ENCODE peak calls at places on chromosomes 2 and 18, in five cellular contexts. One of them, this sample, is unnamed.

GRCh38 chr18:48139427-48140347 is 209.2 kb upstream of the SMAD2 start:
- DNase-seq in MCF 10A: peak
- DNase-seq in NCI-H2081: peak
- DNase-seq in mucosa of gallbladder: peak
- DNase-seq in RKO: no peak
- DNase-seq in this sample: no peak

GRCh38 chr2:230075988-230076631 is 7.4 kb upstream of the SLC16A14 start:
- DNase-seq in NCI-H2081: no peak
- DNase-seq in RKO: peak
- DNase-seq in MCF 10A: no peak
- DNase-seq in mucosa of gallbladder: no peak
- DNase-seq in this sample: no peak

GRCh38 chr2:29544917-29545316 is 376.5 kb downstream of the ALK start:
- DNase-seq in RKO: no peak
- DNase-seq in MCF 10A: no peak
- DNase-seq in mucosa of gallbladder: no peak
- DNase-seq in NCI-H2081: no peak
- DNase-seq in this sample: no peak

GRCh38 chr2:119650206-119650605 is 28.8 kb upstream of the TMEM177 start:
- DNase-seq in RKO: no peak
- DNase-seq in MCF 10A: no peak
- DNase-seq in NCI-H2081: no peak
- DNase-seq in mucosa of gallbladder: no peak
- DNase-seq in this sample: no peak

GRCh38 chr18:48777737-48778111 is 173.0 kb downstream of the SMAD7 start:
- DNase-seq in mucosa of gallbladder: no peak
- DNase-seq in RKO: no peak
- DNase-seq in NCI-H2081: no peak
- DNase-seq in MCF 10A: peak
- DNase-seq in this sample: no peak

GRCh38 chr18:39359636-39360035 is 1794.0 kb upstream of the CELF4 start:
- DNase-seq in NCI-H2081: no peak
- DNase-seq in MCF 10A: no peak
- DNase-seq in RKO: no peak
- DNase-seq in mucosa of gallbladder: no peak
- DNase-seq in this sample: no peak

GRCh38 chr2:118772487-118773200 is 74.8 kb downstream of the EN1 start:
- DNase-seq in MCF 10A: no peak
- DNase-seq in RKO: no peak
- DNase-seq in NCI-H2081: no peak
- DNase-seq in mucosa of gallbladder: no peak
- DNase-seq in this sample: no peak

GRCh38 chr2:201261471-201261870 is 1.1 kb downstream of the CASP8 start:
- DNase-seq in RKO: no peak
- DNase-seq in mucosa of gallbladder: no peak
- DNase-seq in NCI-H2081: no peak
- DNase-seq in MCF 10A: no peak
- DNase-seq in this sample: no peak

This sample was measured in COLO829.